ENCODE peak calls at places on chromosome 1, in six cellular contexts. D, M, O, G, Z and C are unnamed samples.

GRCh38 chr1:175314300-175314699 is 121.7 kb upstream of the KIAA0040 start:
- DNase-seq in O (peak; percentile 22), G (no peak), M (no peak), Z (no peak), D (no peak), C (no peak)

GRCh38 chr1:99598738-99599411 is 47.0 kb upstream of the PALMD start:
- DNase-seq in Z (no peak), G (no peak), M (no peak), D (no peak), O (no peak), C (no peak)

GRCh38 chr1:164637461-164638375 is 78.7 kb downstream of the PBX1 start:
- DNase-seq in M (no peak), O (no peak), Z (peak; percentile 55), D (peak; percentile 73), G (no peak), C (peak; percentile 79)

GRCh38 chr1:178267646-178268094 is 173.8 kb downstream of the RASAL2 start:
- DNase-seq in O (no peak), Z (no peak), M (no peak), G (no peak), D (no peak), C (peak; percentile 65)

GRCh38 chr1:8059161-8059622 is 33.1 kb upstream of the ERRFI1 start:
- DNase-seq in D (peak; percentile 41), G (no peak), O (no peak), Z (peak; percentile 94), M (no peak), C (peak; percentile 48)

GRCh38 chr1:203528976-203529375 is 35.0 kb downstream of the OPTC start:
- DNase-seq in M (no peak), Z (no peak), D (no peak), O (no peak), G (no peak), C (no peak)

GRCh38 chr1:21362096-21362495 is 71.8 kb upstream of the ECE1 start:
- DNase-seq in Z (no peak), D (no peak), O (no peak), G (no peak), M (no peak), C (no peak)

GRCh38 chr1:20640183-20640597 is 6.9 kb downstream of the PINK1 start:
- DNase-seq in G (peak; percentile 50), Z (peak; percentile 69), D (peak; percentile 66), O (peak; percentile 75), M (no peak), C (peak; percentile 47)

GRCh38 chr1:36115200-36115669 is 9.8 kb downstream of the COL8A2 start:
- DNase-seq in G (no peak), M (no peak), O (no peak), Z (peak; percentile 56), D (no peak), C (no peak)

GRCh38 chr1:66599899-66600737 is 66.2 kb downstream of the SGIP1 start:
- DNase-seq in O (no peak), M (no peak), Z (no peak), G (no peak), D (no peak), C (no peak)

GRCh38 chr1:68361511-68361910 is 88.2 kb downstream of the RPE65 start:
- DNase-seq in O (no peak), D (peak; percentile 9), G (no peak), Z (no peak), M (no peak), C (peak; percentile 21)

GRCh38 chr1:106276856-106277255 is 779.6 kb upstream of the PRMT6 start:
- DNase-seq in O (no peak), Z (peak; percentile 50), M (no peak), D (no peak), G (no peak), C (no peak)

GRCh38 chr1:26618561-26618960 is 77.3 kb upstream of the ARID1A start:
- DNase-seq in D (no peak), G (no peak), Z (no peak), M (no peak), O (peak; percentile 38), C (no peak)

GRCh38 chr1:935751-936231 is 12.1 kb downstream of the SAMD11 start:
- DNase-seq in G (no peak), O (no peak), Z (no peak), D (no peak), M (peak; percentile 57), C (no peak)

GRCh38 chr1:179955731-179956130 is 1.1 kb downstream of the CEP350 start:
- DNase-seq in D (no peak), G (no peak), M (no peak), Z (no peak), O (no peak), C (no peak)

GRCh38 chr1:243686149-243686548 is 163.9 kb downstream of the AKT3 start:
- DNase-seq in O (no peak), G (no peak), M (no peak), D (no peak), Z (no peak), C (peak; percentile 11)

GRCh38 chr1:232538224-232538942 is 91.5 kb downstream of the SIPA1L2 start:
- DNase-seq in G (no peak), O (no peak), M (peak; percentile 83), D (peak; percentile 93), Z (peak; percentile 31), C (no peak)

GRCh38 chr1:22920734-22921451 is 51.8 kb downstream of the LACTBL1 start:
- DNase-seq in Z (no peak), O (no peak), D (peak; percentile 69), M (no peak), G (no peak), C (no peak)

GRCh38 chr1:117122297-117123025 is 912 bp upstream of the TRIM45 start:
- DNase-seq in D (no peak), Z (no peak), O (no peak), M (no peak), G (no peak), C (no peak)